ENCODE peak calls at places on chromosomes 4 and X, in five cellular contexts. T is HepG2, S is GM12878, F is H1, M is K562. P is an unnamed sample.

GRCh38 chr4:36337665-36338064 is 56.2 kb downstream of the DTHD1 start:
- DNase-seq in T (no peak), S (no peak), F (no peak), M (no peak), P (no peak)

GRCh38 chrX:10169180-10169579 is 12.4 kb downstream of the CLCN4 start:
- DNase-seq in T (peak), S (no peak), F (no peak), M (no peak), P (no peak)

GRCh38 chr4:133865606-133866327 is 335.8 kb downstream of the PABPC4L start:
- DNase-seq in T (peak), S (no peak), F (no peak), M (peak), P (no peak)

GRCh38 chrX:12447448-12448154 is 309.3 kb downstream of the FRMPD4 start:
- DNase-seq in T (no peak), S (no peak), F (no peak), M (no peak), P (no peak)

GRCh38 chrX:18676470-18676869 is 4.6 kb upstream of the RS1 start:
- DNase-seq in T (peak), S (no peak), F (peak), M (peak), P (peak)

GRCh38 chr4:184596617-184597185 is 52.5 kb downstream of the CASP3 start:
- DNase-seq in T (peak), S (no peak), F (no peak), M (no peak), P (no peak)

GRCh38 chr4:32789026-32789608 is 2068.9 kb downstream of the PCDH7 start:
- DNase-seq in T (no peak), S (no peak), F (no peak), M (no peak), P (no peak)

GRCh38 chrX:132292753-132293152 is 73.5 kb upstream of the RAP2C start:
- DNase-seq in T (peak), S (peak), F (no peak), M (peak), P (no peak)

GRCh38 chrX:78029663-78030062 is 60.2 kb upstream of the PGAM4 start:
- DNase-seq in T (peak), S (no peak), F (no peak), M (peak), P (peak)

GRCh38 chrX:30967516-30967915 is 78.5 kb upstream of the TAB3 start:
- DNase-seq in T (no peak), S (no peak), F (no peak), M (no peak), P (no peak)

GRCh38 chr4:76696109-76696508 is 201.8 kb downstream of the SOWAHB start:
- DNase-seq in T (peak), S (no peak), F (peak), M (no peak), P (peak)

GRCh38 chr4:96913437-96914075 is 1073.7 kb downstream of the PDHA2 start:
- DNase-seq in T (no peak), S (no peak), F (no peak), M (no peak), P (no peak)

GRCh38 chr4:122584517-122584916 is 36.3 kb downstream of the IL21 start:
- DNase-seq in T (no peak), S (no peak), F (no peak), M (no peak), P (no peak)
- TF ChIP-seq USF2 in T (no peak), S (no peak), F (no peak), M (no peak), P (no peak)

GRCh38 chr4:68575081-68575480 is 1.0 kb downstream of the UGT2B17 start:
- DNase-seq in T (no peak), S (no peak), F (no peak), M (no peak), P (no peak)
- TF ChIP-seq ATF3 in T (no peak), S (no peak), F (no peak), M (no peak), P (no peak)

DNA sequence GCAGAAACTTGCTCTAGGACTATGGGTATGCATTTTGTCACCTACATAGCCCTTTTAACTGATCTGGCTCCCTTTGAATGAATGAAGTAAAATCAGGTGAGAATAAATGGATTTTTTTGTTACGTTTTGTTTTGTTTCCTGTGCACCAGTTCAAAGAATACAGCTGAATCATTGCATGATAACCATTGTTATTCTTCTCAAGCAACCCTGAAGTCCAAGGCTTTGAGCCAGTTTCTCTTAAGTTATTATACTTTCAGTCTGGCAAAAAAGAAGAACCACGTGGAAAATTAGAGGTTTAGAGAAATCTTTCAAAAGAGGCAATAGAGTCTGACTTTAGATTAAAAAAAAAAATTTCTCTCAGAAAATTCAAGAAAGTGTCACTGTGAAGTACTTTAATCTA is 398.6 kb upstream of the TECRL start:
- DNase-seq in T (no peak), S (no peak), F (no peak), M (no peak), P (no peak)
- TF ChIP-seq USF2 in T (no peak), S (no peak), F (no peak), M (no peak), P (no peak)

GRCh38 chr4:53942712-53943111 is 121.7 kb downstream of the CHIC2 start:
- DNase-seq in T (no peak), S (no peak), F (no peak), M (no peak), P (no peak)

GRCh38 chr4:53941331-53941730 is 123.1 kb downstream of the CHIC2 start:
- DNase-seq in T (no peak), S (no peak), F (no peak), M (no peak), P (no peak)

GRCh38 chr4:53937327-53937726 is 127.1 kb downstream of the CHIC2 start:
- DNase-seq in T (no peak), S (no peak), F (no peak), M (no peak), P (no peak)

GRCh38 chr4:53935780-53936179 is 128.6 kb downstream of the CHIC2 start:
- DNase-seq in T (no peak), S (no peak), F (no peak), M (no peak), P (no peak)

DNA sequence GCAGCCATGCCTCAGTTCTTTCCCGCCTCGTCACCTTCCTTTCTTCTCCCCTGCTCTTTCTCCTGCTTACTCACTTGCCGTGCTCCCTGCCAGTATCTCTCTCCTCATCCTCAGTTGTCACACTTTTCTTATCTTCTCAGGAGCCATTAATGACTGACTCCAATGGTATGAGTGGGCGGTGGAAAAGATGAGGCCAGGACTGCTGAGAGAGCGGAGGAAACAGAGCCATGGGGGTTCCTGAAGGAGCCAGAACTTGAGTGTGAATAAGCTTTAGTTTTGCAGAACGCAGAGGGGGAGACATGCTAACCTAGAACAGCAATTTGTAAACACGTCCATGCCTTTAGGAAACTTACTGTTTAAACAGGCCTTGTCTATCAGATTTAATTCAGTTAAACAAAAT is 126.5 kb downstream of the CHIC2 start:
- DNase-seq in T (no peak), S (no peak), F (no peak), M (no peak), P (no peak)
- TF ChIP-seq ATF3 in T (no peak), S (no peak), F (no peak), M (no peak), P (no peak)

GRCh38 chr4:41533685-41534084 is 4.3 kb upstream of the LIMCH1 start:
- DNase-seq in T (no peak), S (no peak), F (no peak), M (no peak), P (no peak)

GRCh38 chr4:41530741-41531140 is 7.2 kb upstream of the LIMCH1 start:
- DNase-seq in T (no peak), S (no peak), F (no peak), M (no peak), P (no peak)

GRCh38 chr4:41531561-41532245 is 6.3 kb upstream of the LIMCH1 start:
- DNase-seq in T (no peak), S (no peak), F (no peak), M (no peak), P (no peak)

GRCh38 chr4:41532336-41532735 is 5.6 kb upstream of the LIMCH1 start:
- DNase-seq in T (no peak), S (no peak), F (no peak), M (no peak), P (no peak)

GRCh38 chr4:41532880-41533279 is 5.1 kb upstream of the LIMCH1 start:
- DNase-seq in T (no peak), S (no peak), F (no peak), M (no peak), P (no peak)
- TF ChIP-seq USF2 in T (no peak), S (no peak), F (no peak), M (no peak), P (no peak)

GRCh38 chr4:126404549-126404948 is 1089.8 kb downstream of the FAT4 start:
- DNase-seq in T (no peak), S (no peak), F (no peak), M (no peak), P (no peak)
- TF ChIP-seq ATF3 in T (no peak), S (no peak), F (no peak), M (no peak), P (no peak)

GRCh38 chr4:575281-576141 is 584 bp downstream of the TMEM271 start:
- DNase-seq in T (no peak), S (no peak), F (peak), M (no peak), P (peak)
- TF ChIP-seq USF2 in T (no peak), S (no peak), F (no peak), M (no peak), P (no peak)

GRCh38 chr4:155587766-155588165 is 78.9 kb upstream of the GUCY1A1 start:
- DNase-seq in T (no peak), S (no peak), F (no peak), M (no peak), P (no peak)

GRCh38 chr4:155582031-155582430 is 84.6 kb upstream of the GUCY1A1 start:
- DNase-seq in T (no peak), S (no peak), F (no peak), M (no peak), P (no peak)

GRCh38 chr4:155578726-155579385 is 87.8 kb upstream of the GUCY1A1 start:
- DNase-seq in T (no peak), S (no peak), F (no peak), M (no peak), P (no peak)

GRCh38 chr4:155578219-155578618 is 88.4 kb upstream of the GUCY1A1 start:
- DNase-seq in T (no peak), S (no peak), F (no peak), M (no peak), P (no peak)

DNA sequence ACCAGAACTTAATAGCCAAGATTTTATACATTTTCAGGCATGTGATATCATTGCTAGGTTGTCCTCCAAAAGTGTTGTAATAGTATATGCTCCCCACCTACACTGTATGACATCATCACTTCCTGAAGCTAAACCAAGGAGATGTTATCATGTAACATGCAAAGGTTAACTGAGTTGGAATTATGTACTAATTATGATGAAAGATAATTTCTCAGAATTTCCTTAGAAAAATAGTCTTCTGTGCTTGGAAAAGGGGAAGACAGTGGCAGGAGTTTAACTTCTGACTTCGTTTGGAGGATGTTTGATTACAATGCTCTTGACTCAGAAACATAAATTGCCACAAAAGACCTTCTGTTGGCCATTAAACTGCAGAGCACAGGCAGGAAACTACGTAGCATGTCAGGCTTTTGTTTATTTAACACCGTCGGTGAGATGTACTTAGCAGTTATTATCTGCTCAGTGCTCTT is 83.6 kb upstream of the GUCY1A1 start:
- DNase-seq in T (no peak), S (no peak), F (no peak), M (no peak), P (no peak)
- TF ChIP-seq ATF3 in T (no peak), S (no peak), F (no peak), M (no peak), P (no peak)